ENCODE peak calls at places on chromosomes 7 and 10, in five cellular contexts. Y is NCI-H446 treated with DMSO at 0.1 percent for 48 hours; Z is stimulated activated CD4-positive, alpha-beta T cell treated with anti-CD3 and anti-CD28 coated beads, Interleukin-2, amount 100 ng/mL, for 48 hours; S is CMK; C is testis. R is an unnamed sample.

GRCh38 chr10:30041394-30042105 is 17.8 kb downstream of the JCAD start:
- DNase-seq in Y (no peak), Z (no peak), S (no peak), C (no peak), R (no peak)

GRCh38 chr7:116210345-116211005 is at the start of gene TES:
- DNase-seq in Y (no peak), Z (peak; percentile 57), S (peak; percentile 22), C (peak; percentile 85), R (no peak)

GRCh38 chr7:38311329-38311937 is 38.0 kb upstream of the TARP start:
- DNase-seq in Y (no peak), Z (no peak), S (no peak), C (peak; percentile 65), R (no peak)

GRCh38 chr10:26481914-26482550 is 43.9 kb downstream of the APBB1IP start:
- DNase-seq in Y (no peak), Z (no peak), S (no peak), C (no peak), R (no peak)

GRCh38 chr10:87752571-87752970 is 65.5 kb downstream of the ATAD1 start:
- DNase-seq in Y (no peak), Z (no peak), S (no peak), C (no peak), R (no peak)

GRCh38 chr7:46934198-46934825 is 647.6 kb downstream of the TNS3 start:
- DNase-seq in Y (no peak), Z (no peak), S (no peak), C (no peak), R (no peak)

GRCh38 chr7:41574377-41574776 is 128.5 kb downstream of the INHBA start:
- DNase-seq in Y (no peak), Z (no peak), S (no peak), C (no peak), R (no peak)

GRCh38 chr7:137953692-137954470 is 48.0 kb downstream of the CREB3L2 start:
- DNase-seq in Y (no peak), Z (no peak), S (no peak), C (no peak), R (no peak)

GRCh38 chr7:156751319-156751718 is 110.7 kb downstream of the RNF32 start:
- DNase-seq in Y (no peak), Z (peak; percentile 35), S (no peak), C (no peak), R (no peak)

GRCh38 chr10:81213360-81213759 is 661.6 kb upstream of the NRG3 start:
- DNase-seq in Y (no peak), Z (no peak), S (no peak), C (no peak), R (no peak)

GRCh38 chr10:77970869-77971803 is 44.6 kb upstream of the DLG5 start:
- DNase-seq in Y (no peak), Z (no peak), S (peak; percentile 18), C (peak; percentile 87), R (no peak)

GRCh38 chr7:68529221-68529620 is 1069.1 kb upstream of the AUTS2 start:
- DNase-seq in Y (no peak), Z (no peak), S (no peak), C (peak; percentile 85), R (no peak)

GRCh38 chr10:132061030-132061429 is 4.7 kb upstream of the JAKMIP3 start:
- DNase-seq in Y (no peak), Z (no peak), S (no peak), C (no peak), R (no peak)

GRCh38 chr10:72245949-72246525 is 27.7 kb upstream of the DDIT4 start:
- DNase-seq in Y (no peak), Z (no peak), S (no peak), C (no peak), R (no peak)

GRCh38 chr7:28136885-28137284 is 43.7 kb downstream of the JAZF1 start:
- DNase-seq in Y (no peak), Z (no peak), S (no peak), C (no peak), R (no peak)

GRCh38 chr7:74306737-74307469 is 17.7 kb downstream of the CLIP2 start:
- DNase-seq in Y (no peak), Z (no peak), S (no peak), C (peak; percentile 22), R (no peak)

GRCh38 chr10:62779487-62780248 is 24.9 kb upstream of the ADO start:
- DNase-seq in Y (no peak), Z (peak; percentile 77), S (no peak), C (no peak), R (no peak)

GRCh38 chr7:41858196-41858595 is 155.3 kb upstream of the INHBA start:
- DNase-seq in Y (no peak), Z (no peak), S (no peak), C (no peak), R (no peak)

GRCh38 chr7:157576415-157576814 is 239.6 kb downstream of the DNAJB6 start:
- DNase-seq in Y (no peak), Z (peak; percentile 14), S (no peak), C (peak; percentile 52), R (no peak)

GRCh38 chr10:35642023-35642792 is at the start of gene FZD8:
- DNase-seq in Y (peak; percentile 79), Z (peak; percentile 69), S (peak; percentile 33), C (peak; percentile 94), R (peak; percentile 88)

GRCh38 chr10:118802126-118802793 is 47.5 kb upstream of the CACUL1 start:
- DNase-seq in Y (no peak), Z (no peak), S (no peak), C (no peak), R (no peak)

GRCh38 chr7:108455833-108456677 is at the start of gene NRCAM:
- DNase-seq in Y (peak; percentile 3), Z (no peak), S (no peak), C (peak; percentile 70), R (peak; percentile 83)

GRCh38 chr7:110296321-110296720 is 794.6 kb upstream of the LRRN3 start:
- DNase-seq in Y (no peak), Z (no peak), S (no peak), C (no peak), R (no peak)

GRCh38 chr7:91183408-91183807 is 80.8 kb upstream of the FZD1 start:
- DNase-seq in Y (no peak), Z (no peak), S (no peak), C (no peak), R (no peak)

GRCh38 chr10:3295501-3296005 is 123.0 kb upstream of the PITRM1 start:
- DNase-seq in Y (no peak), Z (no peak), S (no peak), C (no peak), R (no peak)

GRCh38 chr7:104584620-104585019 is 256.2 kb downstream of the LHFPL3 start:
- DNase-seq in Y (no peak), Z (no peak), S (no peak), C (no peak), R (no peak)

GRCh38 chr7:26458751-26459150 is 167.1 kb downstream of the SNX10 start:
- DNase-seq in Y (no peak), Z (no peak), S (no peak), C (no peak), R (no peak)

GRCh38 chr10:92175164-92175563 is 115.7 kb downstream of the CPEB3 start:
- DNase-seq in Y (no peak), Z (no peak), S (no peak), C (no peak), R (no peak)